ENCODE peak calls at places on chromosomes 4 and X, in seven cellular contexts. One of them, this sample, is unnamed.

GRCh38 chrX:150569155-150569477 is 695 bp downstream of the MTM1 start:
- DNase-seq in AG10803: peak; percentile 35
- DNase-seq in AG09319: no peak
- DNase-seq in KBM-7: peak; percentile 76
- DNase-seq in HCEC 1CT: peak; percentile 15
- DNase-seq in activated T-helper 1 cell treated with anti-CD3 and anti-CD28 coated beads, Interleukin-12 subunit alpha, Interleukin-12 subunit beta, Interleukin-2, Interleukin-4 antibody, amounts not matched to agents 30 ng/mL and 10 ng/mL and 1 ng/mL, durations not matched to agents 14 hours and 24 hours and 36 hours: no peak
- DNase-seq in foreskin fibroblast: no peak
- DNase-seq in this sample: no peak

GRCh38 chr4:42306221-42307109 is 90.8 kb upstream of the SHISA3 start:
- DNase-seq in AG10803: no peak
- DNase-seq in AG09319: no peak
- DNase-seq in KBM-7: no peak
- DNase-seq in HCEC 1CT: no peak
- DNase-seq in activated T-helper 1 cell treated with anti-CD3 and anti-CD28 coated beads, Interleukin-12 subunit alpha, Interleukin-12 subunit beta, Interleukin-2, Interleukin-4 antibody, amounts not matched to agents 30 ng/mL and 10 ng/mL and 1 ng/mL, durations not matched to agents 14 hours and 24 hours and 36 hours: no peak
- DNase-seq in foreskin fibroblast: no peak
- DNase-seq in this sample: no peak

GRCh38 chr4:86841309-86841708 is 7.9 kb downstream of the SLC10A6 start:
- DNase-seq in AG10803: no peak
- DNase-seq in AG09319: no peak
- DNase-seq in KBM-7: no peak
- DNase-seq in HCEC 1CT: peak; percentile 11
- DNase-seq in activated T-helper 1 cell treated with anti-CD3 and anti-CD28 coated beads, Interleukin-12 subunit alpha, Interleukin-12 subunit beta, Interleukin-2, Interleukin-4 antibody, amounts not matched to agents 30 ng/mL and 10 ng/mL and 1 ng/mL, durations not matched to agents 14 hours and 24 hours and 36 hours: no peak
- DNase-seq in foreskin fibroblast: no peak
- DNase-seq in this sample: no peak

GRCh38 chr4:26916195-26916594 is 55.6 kb downstream of the STIM2 start:
- DNase-seq in AG10803: peak; percentile 23
- DNase-seq in AG09319: no peak
- DNase-seq in KBM-7: no peak
- DNase-seq in HCEC 1CT: no peak
- DNase-seq in activated T-helper 1 cell treated with anti-CD3 and anti-CD28 coated beads, Interleukin-12 subunit alpha, Interleukin-12 subunit beta, Interleukin-2, Interleukin-4 antibody, amounts not matched to agents 30 ng/mL and 10 ng/mL and 1 ng/mL, durations not matched to agents 14 hours and 24 hours and 36 hours: no peak
- DNase-seq in foreskin fibroblast: peak; percentile 27
- DNase-seq in this sample: no peak

GRCh38 chr4:3287271-3287971 is 5.4 kb upstream of the RGS12 start:
- DNase-seq in AG10803: no peak
- DNase-seq in AG09319: no peak
- DNase-seq in KBM-7: no peak
- DNase-seq in HCEC 1CT: no peak
- DNase-seq in activated T-helper 1 cell treated with anti-CD3 and anti-CD28 coated beads, Interleukin-12 subunit alpha, Interleukin-12 subunit beta, Interleukin-2, Interleukin-4 antibody, amounts not matched to agents 30 ng/mL and 10 ng/mL and 1 ng/mL, durations not matched to agents 14 hours and 24 hours and 36 hours: no peak
- DNase-seq in foreskin fibroblast: no peak
- DNase-seq in this sample: no peak

GRCh38 chrX:132292753-132293152 is 73.5 kb upstream of the RAP2C start:
- DNase-seq in AG10803: peak; percentile 62
- DNase-seq in AG09319: peak; percentile 34
- DNase-seq in KBM-7: peak; percentile 59
- DNase-seq in HCEC 1CT: peak; percentile 35
- DNase-seq in activated T-helper 1 cell treated with anti-CD3 and anti-CD28 coated beads, Interleukin-12 subunit alpha, Interleukin-12 subunit beta, Interleukin-2, Interleukin-4 antibody, amounts not matched to agents 30 ng/mL and 10 ng/mL and 1 ng/mL, durations not matched to agents 14 hours and 24 hours and 36 hours: peak; percentile 0
- DNase-seq in foreskin fibroblast: peak; percentile 75
- DNase-seq in this sample: no peak

GRCh38 chr4:117239434-117239833 is 154.1 kb upstream of the TRAM1L1 start:
- DNase-seq in AG10803: no peak
- DNase-seq in AG09319: no peak
- DNase-seq in KBM-7: no peak
- DNase-seq in HCEC 1CT: no peak
- DNase-seq in activated T-helper 1 cell treated with anti-CD3 and anti-CD28 coated beads, Interleukin-12 subunit alpha, Interleukin-12 subunit beta, Interleukin-2, Interleukin-4 antibody, amounts not matched to agents 30 ng/mL and 10 ng/mL and 1 ng/mL, durations not matched to agents 14 hours and 24 hours and 36 hours: no peak
- DNase-seq in foreskin fibroblast: no peak
- DNase-seq in this sample: no peak

GRCh38 chr4:23746672-23747071 is 143.2 kb downstream of the PPARGC1A start:
- DNase-seq in AG10803: no peak
- DNase-seq in AG09319: no peak
- DNase-seq in KBM-7: no peak
- DNase-seq in HCEC 1CT: no peak
- DNase-seq in activated T-helper 1 cell treated with anti-CD3 and anti-CD28 coated beads, Interleukin-12 subunit alpha, Interleukin-12 subunit beta, Interleukin-2, Interleukin-4 antibody, amounts not matched to agents 30 ng/mL and 10 ng/mL and 1 ng/mL, durations not matched to agents 14 hours and 24 hours and 36 hours: no peak
- DNase-seq in foreskin fibroblast: no peak
- DNase-seq in this sample: no peak

GRCh38 chrX:25648790-25649189 is 489.4 kb upstream of the MAGEB18 start:
- DNase-seq in AG10803: no peak
- DNase-seq in AG09319: no peak
- DNase-seq in KBM-7: no peak
- DNase-seq in HCEC 1CT: no peak
- DNase-seq in activated T-helper 1 cell treated with anti-CD3 and anti-CD28 coated beads, Interleukin-12 subunit alpha, Interleukin-12 subunit beta, Interleukin-2, Interleukin-4 antibody, amounts not matched to agents 30 ng/mL and 10 ng/mL and 1 ng/mL, durations not matched to agents 14 hours and 24 hours and 36 hours: no peak
- DNase-seq in foreskin fibroblast: no peak
- DNase-seq in this sample: no peak

GRCh38 chr4:88706574-88706973 is 8.9 kb upstream of the NAP1L5 start:
- DNase-seq in AG10803: peak; percentile 76
- DNase-seq in AG09319: peak; percentile 31
- DNase-seq in KBM-7: peak; percentile 12
- DNase-seq in HCEC 1CT: peak; percentile 7
- DNase-seq in activated T-helper 1 cell treated with anti-CD3 and anti-CD28 coated beads, Interleukin-12 subunit alpha, Interleukin-12 subunit beta, Interleukin-2, Interleukin-4 antibody, amounts not matched to agents 30 ng/mL and 10 ng/mL and 1 ng/mL, durations not matched to agents 14 hours and 24 hours and 36 hours: no peak
- DNase-seq in foreskin fibroblast: peak; percentile 80
- DNase-seq in this sample: peak; percentile 47